ENCODE peak calls at places on chromosome 19, in five cellular contexts. K is astrocyte of the cerebellum; C is neural progenitor cell; D is CD4-positive, alpha-beta T cell; I is Peyer's patch. E is an unnamed sample.

GRCh38 chr19:17103177-17103576 is 27.6 kb downstream of the MYO9B start:
- DNase-seq in K (no peak), C (peak), D (no peak), I (peak), E (peak)

GRCh38 chr19:34452671-34453253 is 24.6 kb downstream of the UBA2 start:
- DNase-seq in K (no peak), C (no peak), D (no peak), I (no peak), E (no peak)

GRCh38 chr19:44050740-44051653 is 839 bp upstream of the ZNF223 start:
- DNase-seq in K (no peak), C (no peak), D (peak), I (peak), E (peak)

GRCh38 chr19:2336528-2337328 is 8.2 kb downstream of the SPPL2B start:
- DNase-seq in K (no peak), C (no peak), D (no peak), I (no peak), E (no peak)

GRCh38 chr19:46599716-46600392 is 1.3 kb upstream of the CALM3 start:
- DNase-seq in K (no peak), C (no peak), D (no peak), I (no peak), E (no peak)

GRCh38 chr19:778910-779653 is 18.2 kb upstream of the PTBP1 start:
- DNase-seq in K (peak), C (no peak), D (no peak), I (peak), E (no peak)

GRCh38 chr19:47309608-47310007 is at the start of gene C5AR1:
- DNase-seq in K (no peak), C (no peak), D (no peak), I (peak), E (no peak)

GRCh38 chr19:15453091-15453498 is 3.3 kb upstream of the WIZ start:
- DNase-seq in K (no peak), C (peak), D (no peak), I (no peak), E (no peak)

GRCh38 chr19:46609511-46610412 is 8.6 kb downstream of the CALM3 start:
- DNase-seq in K (no peak), C (no peak), D (no peak), I (peak), E (no peak)

GRCh38 chr19:55474269-55475265 is 1.9 kb upstream of the ZNF628 start:
- DNase-seq in K (peak), C (peak), D (no peak), I (no peak), E (no peak)

GRCh38 chr19:2255982-2256685 is at the start of gene JSRP1:
- DNase-seq in K (no peak), C (no peak), D (no peak), I (no peak), E (no peak)

GRCh38 chr19:7242601-7243258 is 51.5 kb downstream of the INSR start:
- DNase-seq in K (no peak), C (no peak), D (no peak), I (no peak), E (no peak)

GRCh38 chr19:47729468-47729798 is 15.9 kb upstream of the NOP53 start:
- DNase-seq in K (no peak), C (peak), D (no peak), I (no peak), E (peak)

GRCh38 chr19:43522929-43523328 is 4.1 kb downstream of the ETHE1 start:
- DNase-seq in K (no peak), C (no peak), D (no peak), I (no peak), E (no peak)

GRCh38 chr19:3387645-3388589 is 21.5 kb downstream of the NFIC start:
- DNase-seq in K (no peak), C (no peak), D (no peak), I (peak), E (no peak)

GRCh38 chr19:3094638-3095374 is 644 bp downstream of the GNA11 start:
- DNase-seq in K (no peak), C (peak), D (peak), I (no peak), E (peak)

GRCh38 chr19:51786651-51787494 is 8.1 kb upstream of the FPR3 start:
- DNase-seq in K (no peak), C (no peak), D (no peak), I (no peak), E (no peak)

GRCh38 chr19:42095142-42095813 is 19.3 kb downstream of the ZNF574 start:
- DNase-seq in K (no peak), C (no peak), D (no peak), I (no peak), E (no peak)

GRCh38 chr19:3825286-3825956 is 39.2 kb upstream of the MATK start:
- DNase-seq in K (no peak), C (no peak), D (no peak), I (no peak), E (no peak)

GRCh38 chr19:35759697-35760096 is 1.7 kb downstream of the PROSER3 start:
- DNase-seq in K (no peak), C (no peak), D (no peak), I (no peak), E (no peak)

GRCh38 chr19:48271531-48272151 is 1.8 kb downstream of the ZNF114 start:
- DNase-seq in K (no peak), C (peak), D (no peak), I (peak), E (peak)

DNA sequence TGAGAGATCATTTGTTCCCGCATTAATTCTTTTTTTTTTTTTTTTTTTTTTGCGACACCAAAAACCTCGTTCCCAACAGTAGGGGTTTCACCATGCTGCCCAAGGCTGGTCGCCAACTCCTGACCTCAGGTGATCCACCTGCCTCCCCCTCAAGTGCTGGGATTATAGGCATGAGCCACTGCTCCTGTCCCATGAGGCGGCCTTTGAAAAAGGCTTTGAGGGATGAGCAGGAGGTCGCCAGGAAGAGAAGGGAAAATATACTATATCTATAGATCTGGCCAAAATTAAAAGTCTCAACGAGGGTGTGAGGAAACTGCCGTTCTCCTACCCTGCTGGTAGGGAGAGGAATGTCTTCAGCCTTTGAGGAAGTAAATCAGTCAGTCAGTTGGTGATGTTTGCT is 26.2 kb downstream of the ZNF473 start:
- DNase-seq in K (no peak), C (no peak), D (no peak), I (no peak), E (no peak)
- TF ChIP-seq CTCF in K (no peak), C (no peak), D (no peak), I (no peak), E (no peak)

GRCh38 chr19:19032420-19033175 is 719 bp downstream of the SUGP2 start:
- DNase-seq in K (peak), C (peak), D (peak), I (peak), E (peak)
- TF ChIP-seq CTCF in K (no peak), C (no peak), D (no peak), I (no peak), E (no peak)

GRCh38 chr19:12648088-12648487 is 18.5 kb downstream of the MAN2B1 start:
- DNase-seq in K (no peak), C (no peak), D (no peak), I (no peak), E (no peak)
- TF ChIP-seq CTCF in K (peak), C (peak), D (no peak), I (no peak), E (no peak)

GRCh38 chr19:39983695-39984302 is 12.8 kb downstream of the PSMC4 start:
- DNase-seq in K (no peak), C (no peak), D (no peak), I (no peak), E (no peak)
- TF ChIP-seq CTCF in K (no peak), C (no peak), D (no peak), I (no peak), E (no peak)

GRCh38 chr19:6235031-6235951 is 44.5 kb downstream of the MLLT1 start:
- DNase-seq in K (no peak), C (no peak), D (no peak), I (no peak), E (no peak)

GRCh38 chr19:6238256-6238642 is 41.5 kb downstream of the MLLT1 start:
- DNase-seq in K (no peak), C (no peak), D (peak), I (no peak), E (peak)

GRCh38 chr19:6238643-6239281 is 41.0 kb downstream of the MLLT1 start:
- DNase-seq in K (peak), C (no peak), D (no peak), I (no peak), E (no peak)

GRCh38 chr19:6234527-6234926 is 45.2 kb downstream of the MLLT1 start:
- DNase-seq in K (no peak), C (no peak), D (no peak), I (no peak), E (no peak)

DNA sequence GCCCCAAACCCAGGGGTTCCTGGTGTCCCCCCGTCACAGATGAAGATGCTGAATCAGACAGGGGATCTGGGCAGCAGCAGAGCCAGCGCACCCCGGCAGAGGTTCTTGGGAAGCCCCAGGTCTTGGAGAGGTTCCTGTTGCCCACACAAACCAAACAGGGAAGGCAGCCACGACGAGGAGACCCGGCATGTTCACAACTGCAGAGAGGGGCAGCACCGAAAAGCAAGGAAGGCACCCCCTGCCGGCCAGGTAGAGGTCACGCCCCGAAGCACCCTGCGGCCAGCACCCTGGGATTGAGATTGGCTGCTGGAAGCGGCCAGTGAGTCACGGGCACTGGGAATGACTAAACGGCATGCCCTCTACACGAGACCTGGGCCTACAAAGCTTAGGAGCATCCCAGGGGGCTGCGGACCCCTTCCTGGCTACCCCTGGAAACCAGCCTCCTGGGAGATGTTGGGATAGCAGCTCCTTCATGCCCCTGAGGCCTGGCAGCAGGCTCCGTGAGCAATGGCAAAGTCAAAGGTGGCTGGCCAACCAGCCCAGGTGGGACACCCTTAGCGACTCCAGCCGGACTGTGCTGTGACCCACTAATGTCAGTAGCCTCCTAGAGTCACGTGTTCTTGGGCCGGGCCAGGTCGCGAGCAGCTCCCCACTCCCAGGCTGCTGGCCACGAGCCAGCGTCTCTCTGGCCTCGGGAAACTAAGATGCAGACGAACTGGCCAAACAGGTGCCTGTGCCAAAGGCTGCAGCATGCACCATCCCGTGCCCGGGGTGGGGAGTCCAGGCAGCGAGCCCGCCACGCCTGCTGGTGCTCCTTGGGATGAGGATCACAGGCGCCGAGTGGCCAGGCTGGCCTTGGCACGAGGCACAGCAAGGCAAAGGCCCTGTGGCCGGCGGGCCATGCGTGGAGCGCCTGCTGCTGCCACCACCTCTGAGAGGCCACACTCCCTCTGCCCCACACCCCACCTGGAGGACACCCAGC is 43.2 kb downstream of the MLLT1 start:
- DNase-seq in K (no peak), C (no peak), D (no peak), I (no peak), E (no peak)
- TF ChIP-seq CTCF in K (no peak), C (no peak), D (no peak), I (no peak), E (no peak)

GRCh38 chr19:54325194-54325621 is 12.2 kb upstream of the LILRA5 start:
- DNase-seq in K (no peak), C (peak), D (no peak), I (peak), E (peak)
- TF ChIP-seq CTCF in K (peak), C (peak), D (peak), I (peak), E (peak)

DNA sequence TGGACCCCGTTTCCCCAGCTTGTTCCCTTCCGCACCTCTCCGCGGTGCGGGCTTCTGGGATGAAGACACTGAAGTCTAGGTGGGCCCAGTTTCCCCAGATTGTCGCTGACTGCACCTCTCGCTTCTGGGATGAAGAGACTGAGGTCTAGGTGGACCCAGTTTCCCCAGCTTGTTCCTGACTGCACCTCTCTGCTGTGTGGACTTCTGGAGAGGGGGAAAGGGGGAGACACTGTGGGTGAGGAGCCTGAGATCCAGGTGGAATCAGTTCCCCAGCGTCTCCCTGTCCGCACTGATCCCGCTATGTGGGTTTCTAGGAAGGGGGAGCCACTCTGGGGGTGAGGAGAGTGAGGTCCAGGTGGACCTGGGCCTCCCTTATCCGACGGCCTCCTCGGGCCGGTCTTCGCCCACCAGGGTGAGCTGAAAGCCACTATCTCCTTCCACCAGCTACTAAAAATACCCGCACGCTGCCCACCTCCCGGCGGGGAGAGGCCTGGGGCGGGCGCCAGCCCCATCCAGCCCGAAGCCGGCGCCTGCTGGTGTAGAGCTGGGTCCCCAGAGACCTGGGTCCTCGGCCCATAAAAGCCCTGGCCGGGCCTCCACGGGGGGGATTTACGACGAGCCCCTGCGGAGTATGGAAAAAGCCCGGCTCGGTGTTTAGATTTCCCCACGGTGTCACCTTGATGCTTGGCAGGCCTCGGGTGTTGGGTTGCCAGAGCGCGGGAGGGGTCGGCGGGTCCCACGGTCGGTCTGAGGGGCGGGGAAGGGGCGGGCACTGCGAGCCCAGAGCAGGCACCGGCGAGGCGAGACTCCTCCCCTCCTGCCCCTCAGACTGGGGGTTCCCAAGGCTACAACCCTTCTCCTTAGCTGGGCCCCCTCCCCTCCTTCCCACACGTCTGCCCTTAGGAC is 10.6 kb downstream of the FUT6 start:
- DNase-seq in K (no peak), C (peak), D (peak), I (no peak), E (peak)
- TF ChIP-seq CTCF in K (no peak), C (no peak), D (no peak), I (no peak), E (no peak)

DNA sequence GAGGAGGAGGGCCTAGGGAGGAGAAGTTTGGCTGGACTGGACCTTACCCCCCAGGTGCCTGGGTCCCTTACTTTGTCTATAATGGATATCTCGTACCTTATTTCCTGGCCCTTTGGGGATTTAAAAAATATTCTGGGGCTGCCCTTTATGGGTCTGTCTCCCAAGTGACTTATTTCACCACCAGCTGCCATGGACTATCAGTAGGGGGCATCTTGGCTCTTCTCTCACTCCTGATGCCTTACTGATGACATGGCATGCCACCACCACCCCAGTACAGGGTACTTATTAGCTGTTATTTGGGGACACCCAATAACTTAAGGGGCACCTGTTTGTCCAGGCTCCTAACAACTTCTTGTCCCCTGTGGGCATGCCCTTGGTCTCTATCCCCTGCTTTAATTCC is 38.0 kb downstream of the NFIX start:
- DNase-seq in K (no peak), C (no peak), D (no peak), I (no peak), E (no peak)
- TF ChIP-seq CTCF in K (no peak), C (peak), D (no peak), I (no peak), E (no peak)

DNA sequence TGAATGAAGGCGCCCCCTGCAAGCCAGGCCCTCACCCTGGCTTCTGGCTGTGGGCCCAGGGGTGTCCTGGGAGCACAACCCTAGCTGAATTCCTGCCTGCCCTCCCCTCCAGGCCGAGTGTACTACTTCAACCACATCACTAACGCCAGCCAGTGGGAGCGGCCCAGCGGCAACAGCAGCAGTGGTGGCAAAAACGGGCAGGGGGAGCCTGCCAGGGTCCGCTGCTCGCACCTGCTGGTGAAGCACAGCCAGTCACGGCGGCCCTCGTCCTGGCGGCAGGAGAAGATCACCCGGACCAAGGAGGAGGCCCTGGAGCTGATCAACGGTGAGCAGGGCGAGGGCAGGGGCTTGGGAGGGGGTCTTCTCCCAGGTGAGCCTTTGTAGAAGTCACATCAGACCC is 3.2 kb downstream of the PIN1 start:
- DNase-seq in K (no peak), C (no peak), D (no peak), I (no peak), E (no peak)
- TF ChIP-seq CTCF in K (no peak), C (no peak), D (no peak), I (no peak), E (no peak)

E was measured in activated CD8-positive, alpha-beta T cell treated with anti-CD3 and anti-CD28 coated beads for 36 hours.